ENCODE peak calls at places on chromosome 22, in nine cellular contexts. X, P, D, T, H, Q, V, I and J are unnamed samples. For H3K4me1, the result is how much of the 10 kb centered on the place peaks cover.

GRCh38 chr22:49960967-49961600 is 512 bp downstream of the PIM3 start:
- DNase-seq in V (peak), I (no peak), T (no peak), D (peak), P (peak), X (peak), Q (peak), H (peak), J (no peak)

GRCh38 chr22:24803064-24803542 is 2.9 kb upstream of the SGSM1 start:
- DNase-seq in T (peak), X (peak), Q (peak), V (no peak), I (peak), D (peak), P (no peak), H (no peak), J (peak)

GRCh38 chr22:31133911-31134310 is 6.4 kb downstream of the PLA2G3 start:
- DNase-seq in D (no peak), H (no peak), Q (no peak), V (no peak), I (no peak), X (no peak), T (no peak), P (no peak), J (no peak)

GRCh38 chr22:19806213-19807160 is 45.9 kb downstream of the TBX1 start:
- DNase-seq in P (peak), T (peak), H (no peak), D (peak), X (peak), Q (no peak), V (peak), I (peak), J (no peak)

GRCh38 chr22:44994399-44995281 is 15.2 kb downstream of the PHF21B start:
- DNase-seq in X (no peak), I (no peak), P (no peak), D (no peak), T (no peak), V (no peak), H (no peak), Q (no peak), J (no peak)

GRCh38 chr22:28620244-28620922 is 59.3 kb downstream of the TTC28 start:
- DNase-seq in H (no peak), Q (no peak), X (no peak), P (no peak), T (no peak), V (no peak), D (no peak), I (no peak), J (no peak)

GRCh38 chr22:48651036-48651890 is 1176.4 kb downstream of the BRD1 start:
- DNase-seq in V (no peak), X (no peak), Q (no peak), I (no peak), D (no peak), T (no peak), P (no peak), H (no peak), J (no peak)

GRCh38 chr22:44312766-44313165 is at the start of gene SHISAL1:
- DNase-seq in Q (no peak), X (no peak), H (no peak), P (no peak), T (no peak), V (peak), D (no peak), I (no peak), J (no peak)

GRCh38 chr22:44165286-44165874 is 15.3 kb upstream of the PARVG start:
- DNase-seq in D (no peak), I (no peak), P (no peak), V (no peak), H (no peak), T (no peak), X (no peak), Q (no peak), J (no peak)

GRCh38 chr22:35617137-35617755 is at the start of gene MB:
- DNase-seq in I (no peak), X (no peak), P (no peak), V (no peak), H (no peak), D (peak), Q (no peak), T (no peak), J (peak)

GRCh38 chr22:41531422-41531727 is 12.9 kb downstream of the POLR3H start:
- DNase-seq in D (no peak), X (no peak), Q (no peak), H (no peak), P (no peak), T (no peak), I (no peak), V (no peak), J (no peak)

GRCh38 chr22:27867114-27867957 is 51.7 kb downstream of the PITPNB start:
- DNase-seq in I (no peak), X (no peak), D (no peak), Q (peak), H (no peak), V (no peak), T (no peak), P (no peak), J (no peak)

GRCh38 chr22:32985899-32986772 is 72.0 kb downstream of the SYN3 start:
- DNase-seq in P (peak), X (peak), D (peak), Q (peak), V (peak), T (peak), I (peak), H (no peak), J (peak)

GRCh38 chr22:48744283-48744641 is 1083.4 kb downstream of the BRD1 start:
- DNase-seq in I (no peak), P (no peak), D (no peak), T (no peak), X (no peak), Q (no peak), V (no peak), H (no peak), J (peak)

GRCh38 chr22:35330258-35330861 is 30.7 kb downstream of the TOM1 start:
- DNase-seq in I (no peak), D (peak), T (peak), V (peak), H (peak), Q (no peak), P (peak), X (no peak), J (peak)

GRCh38 chr22:29751669-29752068 is 15.1 kb downstream of the ZMAT5 start:
- DNase-seq in P (no peak), V (no peak), H (no peak), I (no peak), D (no peak), X (no peak), Q (no peak), T (no peak), J (no peak)

GRCh38 chr22:29751139-29751538 is 15.7 kb downstream of the ZMAT5 start:
- DNase-seq in V (no peak), Q (no peak), I (no peak), X (no peak), D (no peak), T (no peak), H (no peak), P (no peak), J (no peak)

GRCh38 chr22:29748248-29748893 is 18.4 kb downstream of the ZMAT5 start:
- DNase-seq in I (no peak), X (peak), D (no peak), V (no peak), T (no peak), H (no peak), Q (no peak), P (no peak), J (no peak)

GRCh38 chr22:29750029-29750428 is 16.8 kb downstream of the ZMAT5 start:
- DNase-seq in I (no peak), D (no peak), H (no peak), T (no peak), X (no peak), P (no peak), Q (no peak), V (no peak), J (no peak)

GRCh38 chr22:29750559-29750958 is 16.2 kb downstream of the ZMAT5 start:
- DNase-seq in D (no peak), V (no peak), H (no peak), P (no peak), I (no peak), X (no peak), Q (no peak), T (no peak), J (no peak)
- H3K4me1 ChIP-seq in D (under half), V (under half), H (under half), P (under half), I (under half), X (under half), Q (under half), T (under half), J (under half)

DNA sequence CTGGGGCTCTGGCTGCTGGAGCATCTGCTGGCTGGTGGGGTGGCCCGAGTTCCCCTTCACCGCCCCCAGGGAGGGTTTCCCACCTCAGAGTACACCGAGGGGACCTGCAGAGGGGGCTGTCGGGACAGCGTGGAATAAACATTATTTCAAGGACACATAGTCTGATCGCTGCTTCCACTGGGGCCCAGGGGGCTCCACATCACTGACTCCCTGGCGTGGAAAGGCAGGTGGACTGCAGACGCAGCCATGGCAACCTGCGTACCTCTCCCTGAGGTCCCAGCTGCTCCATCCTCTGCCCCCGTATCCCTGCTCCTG is 21.6 kb downstream of the TRMU start:
- DNase-seq in D (no peak), P (no peak), X (no peak), H (no peak), T (no peak), V (no peak), I (no peak), Q (no peak), J (no peak)
- H3K4me1 ChIP-seq in D (under half), P (under half), X (under half), H (under half), T (under half), V (under half), I (under half), Q (under half), J (under half)

DNA sequence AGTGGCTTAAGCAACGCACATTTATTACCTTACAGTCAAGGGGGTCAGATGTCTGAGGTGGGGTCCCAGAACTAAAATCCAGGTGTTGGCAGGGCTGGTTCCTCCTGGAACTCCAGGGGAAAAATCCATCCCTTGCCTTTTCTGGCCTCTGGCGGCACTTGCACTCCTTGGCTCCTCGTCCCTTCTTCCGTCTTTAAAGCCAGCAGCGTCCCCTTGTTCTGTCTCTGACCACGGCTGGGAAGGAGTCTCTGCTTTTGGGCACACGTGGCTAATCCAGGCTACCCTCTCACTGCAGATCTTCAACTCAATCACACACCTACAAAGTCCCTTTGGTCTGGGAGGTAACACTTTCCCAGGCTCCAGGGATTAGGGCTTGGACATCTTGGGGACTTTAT is 73.5 kb upstream of the WNT7B start:
- DNase-seq in T (no peak), X (peak), V (no peak), H (no peak), D (no peak), I (no peak), P (no peak), Q (no peak), J (no peak)
- H3K4me1 ChIP-seq in T (under half), X (under half), V (under half), H (half or more), D (half or more), I (under half), P (half or more), Q (under half), J (half or more)

GRCh38 chr22:17257091-17257490 is 37.9 kb upstream of the ADA2 start:
- DNase-seq in X (no peak), V (no peak), D (no peak), Q (no peak), P (no peak), I (no peak), T (no peak), H (no peak), J (no peak)
- H3K4me1 ChIP-seq in X (under half), V (under half), D (under half), Q (under half), P (under half), I (under half), T (under half), H (under half), J (under half)

GRCh38 chr22:43031617-43032016 is 16.7 kb upstream of the PACSIN2 start:
- DNase-seq in I (no peak), Q (peak), H (no peak), X (no peak), T (no peak), D (no peak), V (no peak), P (no peak), J (no peak)

GRCh38 chr22:43038325-43038724 is 23.4 kb upstream of the PACSIN2 start:
- DNase-seq in D (no peak), V (no peak), I (no peak), Q (no peak), X (no peak), T (no peak), P (no peak), H (no peak), J (no peak)

GRCh38 chr22:43039800-43040199 is 24.9 kb upstream of the PACSIN2 start:
- DNase-seq in X (no peak), P (no peak), D (no peak), Q (peak), I (no peak), T (no peak), V (no peak), H (no peak), J (no peak)

DNA sequence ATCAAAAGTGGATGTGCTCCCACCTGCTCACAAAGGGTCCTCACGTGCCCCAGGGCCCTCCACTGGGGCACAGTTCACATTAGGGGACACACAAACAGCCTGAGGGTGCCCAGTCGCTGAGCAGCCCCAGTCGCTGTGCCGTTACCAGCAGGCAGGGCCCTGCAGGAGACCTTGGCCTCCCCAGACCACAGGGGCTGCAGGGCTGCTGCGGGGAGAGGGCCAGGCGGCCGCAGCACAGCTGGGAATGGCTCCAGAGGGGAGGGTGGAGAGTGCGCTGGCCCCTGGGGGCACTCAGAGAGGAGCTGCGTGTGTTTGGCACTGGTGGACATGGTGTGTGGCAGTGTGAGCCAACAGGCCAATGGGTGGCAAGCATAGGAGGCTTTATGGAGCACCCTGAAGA is 20.3 kb upstream of the PACSIN2 start:
- DNase-seq in T (no peak), D (no peak), X (no peak), H (no peak), Q (no peak), I (no peak), P (no peak), V (no peak), J (no peak)
- H3K4me1 ChIP-seq in T (under half), D (under half), X (under half), H (under half), Q (under half), I (under half), P (under half), V (under half), J (under half)

DNA sequence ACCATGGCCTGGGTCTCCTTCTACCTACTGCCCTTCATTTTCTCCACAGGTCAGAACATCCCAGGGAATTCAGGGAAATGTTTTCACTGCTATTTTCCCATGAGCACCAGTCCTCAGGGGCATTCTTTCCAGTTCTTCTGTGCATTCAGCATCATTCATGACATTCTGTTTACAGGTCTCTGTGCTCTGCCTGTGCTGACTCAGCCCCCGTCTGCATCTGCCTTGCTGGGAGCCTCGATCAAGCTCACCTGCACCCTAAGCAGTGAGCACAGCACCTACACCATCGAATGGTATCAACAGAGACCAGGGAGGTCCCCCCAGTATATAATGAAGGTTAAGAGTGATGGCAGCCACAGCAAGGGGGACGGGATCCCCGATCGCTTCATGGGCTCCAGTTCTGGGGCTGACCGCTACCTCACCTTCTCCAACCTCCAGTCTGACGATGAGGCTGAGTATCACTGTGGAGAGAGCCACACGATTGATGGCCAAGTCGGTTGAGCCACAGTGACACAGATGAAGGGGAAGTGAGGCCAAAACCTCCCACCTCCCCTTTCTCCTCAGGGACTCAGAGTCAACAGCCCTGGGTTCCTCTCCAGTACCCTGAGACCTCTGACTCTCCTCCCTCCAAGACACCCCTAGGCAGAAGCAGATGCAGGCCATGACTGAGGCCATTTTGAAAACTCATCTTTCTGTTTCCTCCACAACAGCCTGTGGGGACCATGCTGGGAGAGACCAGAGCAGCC is 15.9 kb upstream of the IGLL5 start:
- DNase-seq in P (no peak), X (no peak), V (no peak), I (no peak), D (no peak), Q (no peak), T (no peak), H (no peak), J (peak)
- H3K4me1 ChIP-seq in P (under half), X (under half), V (under half), I (under half), D (under half), Q (under half), T (under half), H (under half), J (under half)

DNA sequence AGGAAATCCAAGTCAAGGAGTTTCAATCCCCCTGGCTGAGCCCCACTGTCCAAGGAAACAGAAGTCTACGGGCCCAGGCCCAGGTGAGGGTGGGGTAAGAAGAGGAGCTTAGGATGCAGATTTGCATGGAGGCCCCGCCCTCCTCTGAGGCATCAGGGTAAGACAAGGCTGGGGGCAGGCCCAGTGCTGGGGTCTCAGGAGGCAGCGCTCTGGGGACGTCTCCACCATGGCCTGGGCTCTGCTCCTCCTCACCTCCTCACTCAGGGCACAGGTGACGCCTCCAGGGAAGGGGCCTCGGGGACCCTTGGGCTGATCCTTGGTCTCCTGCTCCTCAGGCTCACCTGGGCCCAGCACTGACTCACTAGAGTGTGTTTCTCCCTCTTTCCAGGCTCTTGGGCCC is 31.3 kb upstream of the IGLL5 start:
- DNase-seq in P (no peak), T (no peak), Q (no peak), D (no peak), X (no peak), I (no peak), V (no peak), H (no peak), J (no peak)
- H3K4me1 ChIP-seq in P (under half), T (under half), Q (under half), D (under half), X (under half), I (under half), V (under half), H (under half), J (under half)

GRCh38 chr22:29693151-29693550 is 26.7 kb upstream of the CABP7 start:
- DNase-seq in X (no peak), I (no peak), T (no peak), Q (no peak), P (no peak), V (no peak), D (no peak), H (no peak), J (no peak)

GRCh38 chr22:29691636-29692326 is 28.0 kb upstream of the CABP7 start:
- DNase-seq in H (no peak), T (no peak), X (no peak), I (no peak), V (no peak), P (no peak), D (no peak), Q (peak), J (no peak)

GRCh38 chr22:29695129-29695926 is 24.5 kb upstream of the CABP7 start:
- DNase-seq in V (no peak), Q (no peak), D (no peak), I (no peak), P (no peak), H (no peak), T (no peak), X (no peak), J (no peak)

GRCh38 chr22:29692327-29692640 is 27.5 kb upstream of the CABP7 start:
- DNase-seq in X (no peak), I (no peak), Q (no peak), D (no peak), P (no peak), V (no peak), H (no peak), T (no peak), J (no peak)

DNA sequence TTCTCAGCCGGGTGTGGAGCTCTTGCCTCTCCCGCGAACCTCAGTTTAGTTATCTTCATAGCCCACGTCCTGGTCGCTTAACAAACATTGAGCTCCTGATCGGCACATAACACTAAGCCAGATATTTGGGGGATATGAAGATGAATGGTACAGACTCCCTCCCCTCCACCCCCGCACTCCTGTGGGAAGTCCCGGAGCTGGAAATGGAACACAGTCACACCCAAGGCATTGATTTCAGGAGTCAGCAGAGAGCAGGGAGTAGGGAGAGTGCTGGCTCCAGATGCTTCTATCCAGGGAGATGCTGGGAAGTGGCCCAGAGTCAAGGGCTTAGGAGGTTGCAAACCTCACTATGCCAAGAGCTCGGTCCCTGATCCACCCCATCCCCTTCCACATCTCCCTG is 26.1 kb upstream of the CABP7 start:
- DNase-seq in I (no peak), V (no peak), H (no peak), T (no peak), P (no peak), D (no peak), X (no peak), Q (no peak), J (no peak)
- H3K4me1 ChIP-seq in I (under half), V (under half), H (under half), T (under half), P (under half), D (under half), X (under half), Q (under half), J (under half)